ENCODE peak calls at places on chromosome 13, in eight cellular contexts. One of them, this sample, is unnamed.

GRCh38 chr13:77300176-77301141 is 26.4 kb downstream of the MYCBP2 start:
- DNase-seq in cardiac fibroblast: peak; percentile 85
- DNase-seq in epithelial cell of proximal tubule: no peak
- DNase-seq in foreskin fibroblast: peak; percentile 59
- DNase-seq in OCI-LY7: peak; percentile 35
- DNase-seq in testis: no peak
- DNase-seq in WERI-Rb-1: no peak
- DNase-seq in esophagus squamous epithelium: no peak
- DNase-seq in this sample: peak; percentile 65

GRCh38 chr13:24680258-24680920 is at the start of gene ATP12A:
- DNase-seq in cardiac fibroblast: no peak
- DNase-seq in epithelial cell of proximal tubule: no peak
- DNase-seq in foreskin fibroblast: no peak
- DNase-seq in OCI-LY7: no peak
- DNase-seq in testis: peak; percentile 35
- DNase-seq in WERI-Rb-1: peak; percentile 58
- DNase-seq in esophagus squamous epithelium: no peak
- DNase-seq in this sample: no peak

GRCh38 chr13:84200971-84201370 is 318.7 kb upstream of the SLITRK1 start:
- DNase-seq in cardiac fibroblast: no peak
- DNase-seq in epithelial cell of proximal tubule: no peak
- DNase-seq in foreskin fibroblast: no peak
- DNase-seq in OCI-LY7: no peak
- DNase-seq in testis: no peak
- DNase-seq in WERI-Rb-1: no peak
- DNase-seq in esophagus squamous epithelium: no peak
- DNase-seq in this sample: no peak

GRCh38 chr13:67775359-67775758 is 545.2 kb upstream of the PCDH9 start:
- DNase-seq in cardiac fibroblast: no peak
- DNase-seq in epithelial cell of proximal tubule: no peak
- DNase-seq in foreskin fibroblast: no peak
- DNase-seq in OCI-LY7: no peak
- DNase-seq in testis: no peak
- DNase-seq in WERI-Rb-1: no peak
- DNase-seq in esophagus squamous epithelium: no peak
- DNase-seq in this sample: no peak

GRCh38 chr13:80486407-80486806 is 145.5 kb upstream of the SPRY2 start:
- DNase-seq in cardiac fibroblast: no peak
- DNase-seq in epithelial cell of proximal tubule: no peak
- DNase-seq in foreskin fibroblast: no peak
- DNase-seq in OCI-LY7: no peak
- DNase-seq in testis: peak; percentile 14
- DNase-seq in WERI-Rb-1: no peak
- DNase-seq in esophagus squamous epithelium: no peak
- DNase-seq in this sample: no peak

GRCh38 chr13:98443329-98443728 is 133.6 kb downstream of the STK24 start:
- DNase-seq in cardiac fibroblast: peak; percentile 85
- DNase-seq in epithelial cell of proximal tubule: peak; percentile 22
- DNase-seq in foreskin fibroblast: peak; percentile 89
- DNase-seq in OCI-LY7: no peak
- DNase-seq in testis: no peak
- DNase-seq in WERI-Rb-1: no peak
- DNase-seq in esophagus squamous epithelium: no peak
- DNase-seq in this sample: no peak

GRCh38 chr13:33686772-33687480 is 131.0 kb upstream of the RFC3 start:
- DNase-seq in cardiac fibroblast: no peak
- DNase-seq in epithelial cell of proximal tubule: no peak
- DNase-seq in foreskin fibroblast: no peak
- DNase-seq in OCI-LY7: no peak
- DNase-seq in testis: no peak
- DNase-seq in WERI-Rb-1: no peak
- DNase-seq in esophagus squamous epithelium: no peak
- DNase-seq in this sample: no peak

GRCh38 chr13:98444381-98444780 is 132.5 kb downstream of the STK24 start:
- DNase-seq in cardiac fibroblast: no peak
- DNase-seq in epithelial cell of proximal tubule: no peak
- DNase-seq in foreskin fibroblast: no peak
- DNase-seq in OCI-LY7: no peak
- DNase-seq in testis: no peak
- DNase-seq in WERI-Rb-1: no peak
- DNase-seq in esophagus squamous epithelium: no peak
- DNase-seq in this sample: no peak

GRCh38 chr13:86758116-86758515 is 913.1 kb upstream of the SLITRK5 start:
- DNase-seq in cardiac fibroblast: no peak
- DNase-seq in epithelial cell of proximal tubule: no peak
- DNase-seq in foreskin fibroblast: no peak
- DNase-seq in OCI-LY7: no peak
- DNase-seq in testis: no peak
- DNase-seq in WERI-Rb-1: no peak
- DNase-seq in esophagus squamous epithelium: no peak
- DNase-seq in this sample: no peak

GRCh38 chr13:28794370-28794769 is 25.8 kb upstream of the MTUS2 start:
- DNase-seq in cardiac fibroblast: no peak
- DNase-seq in epithelial cell of proximal tubule: no peak
- DNase-seq in foreskin fibroblast: no peak
- DNase-seq in OCI-LY7: no peak
- DNase-seq in testis: no peak
- DNase-seq in WERI-Rb-1: no peak
- DNase-seq in esophagus squamous epithelium: no peak
- DNase-seq in this sample: no peak
- TF ChIP-seq CTCF in cardiac fibroblast: no peak
- TF ChIP-seq CTCF in epithelial cell of proximal tubule: no peak
- TF ChIP-seq CTCF in foreskin fibroblast: no peak
- TF ChIP-seq CTCF in OCI-LY7: no peak
- TF ChIP-seq CTCF in testis: no peak
- TF ChIP-seq CTCF in WERI-Rb-1: no peak
- TF ChIP-seq CTCF in esophagus squamous epithelium: no peak
- TF ChIP-seq CTCF in this sample: no peak

GRCh38 chr13:32035701-32036100 is 4.1 kb downstream of the FRY start:
- DNase-seq in cardiac fibroblast: no peak
- DNase-seq in epithelial cell of proximal tubule: no peak
- DNase-seq in foreskin fibroblast: no peak
- DNase-seq in OCI-LY7: no peak
- DNase-seq in testis: no peak
- DNase-seq in WERI-Rb-1: no peak
- DNase-seq in esophagus squamous epithelium: no peak
- DNase-seq in this sample: no peak

GRCh38 chr13:32032780-32033179 is 1.2 kb downstream of the FRY start:
- DNase-seq in cardiac fibroblast: no peak
- DNase-seq in epithelial cell of proximal tubule: no peak
- DNase-seq in foreskin fibroblast: no peak
- DNase-seq in OCI-LY7: no peak
- DNase-seq in testis: no peak
- DNase-seq in WERI-Rb-1: no peak
- DNase-seq in esophagus squamous epithelium: no peak
- DNase-seq in this sample: no peak

GRCh38 chr13:32036131-32036695 is 4.6 kb downstream of the FRY start:
- DNase-seq in cardiac fibroblast: no peak
- DNase-seq in epithelial cell of proximal tubule: no peak
- DNase-seq in foreskin fibroblast: no peak
- DNase-seq in OCI-LY7: no peak
- DNase-seq in testis: no peak
- DNase-seq in WERI-Rb-1: no peak
- DNase-seq in esophagus squamous epithelium: peak; percentile 4
- DNase-seq in this sample: no peak

GRCh38 chr13:32031815-32032345 is 306 bp downstream of the FRY start:
- DNase-seq in cardiac fibroblast: no peak
- DNase-seq in epithelial cell of proximal tubule: no peak
- DNase-seq in foreskin fibroblast: no peak
- DNase-seq in OCI-LY7: no peak
- DNase-seq in testis: no peak
- DNase-seq in WERI-Rb-1: no peak
- DNase-seq in esophagus squamous epithelium: no peak
- DNase-seq in this sample: no peak

GRCh38 chr13:32033744-32034143 is 2.2 kb downstream of the FRY start:
- DNase-seq in cardiac fibroblast: no peak
- DNase-seq in epithelial cell of proximal tubule: no peak
- DNase-seq in foreskin fibroblast: no peak
- DNase-seq in OCI-LY7: no peak
- DNase-seq in testis: no peak
- DNase-seq in WERI-Rb-1: no peak
- DNase-seq in esophagus squamous epithelium: no peak
- DNase-seq in this sample: no peak
- H3K4me3 ChIP-seq in cardiac fibroblast: no peak overlapping the region
- H3K4me3 ChIP-seq in epithelial cell of proximal tubule: no peak overlapping the region
- H3K4me3 ChIP-seq in foreskin fibroblast: peak overlapping the region; percentile 3
- H3K4me3 ChIP-seq in OCI-LY7: no peak overlapping the region
- H3K4me3 ChIP-seq in testis: no peak overlapping the region
- H3K4me3 ChIP-seq in WERI-Rb-1: no peak overlapping the region
- H3K4me3 ChIP-seq in esophagus squamous epithelium: no peak overlapping the region
- H3K4me3 ChIP-seq in this sample: no peak overlapping the region

GRCh38 chr13:110944968-110945952 is 30.4 kb upstream of the ANKRD10 start:
- DNase-seq in cardiac fibroblast: no peak
- DNase-seq in epithelial cell of proximal tubule: no peak
- DNase-seq in foreskin fibroblast: no peak
- DNase-seq in OCI-LY7: no peak
- DNase-seq in testis: no peak
- DNase-seq in WERI-Rb-1: no peak
- DNase-seq in esophagus squamous epithelium: no peak
- DNase-seq in this sample: no peak
- TF ChIP-seq CTCF in cardiac fibroblast: no peak
- TF ChIP-seq CTCF in epithelial cell of proximal tubule: no peak
- TF ChIP-seq CTCF in foreskin fibroblast: no peak
- TF ChIP-seq CTCF in OCI-LY7: no peak
- TF ChIP-seq CTCF in testis: no peak
- TF ChIP-seq CTCF in WERI-Rb-1: no peak
- TF ChIP-seq CTCF in esophagus squamous epithelium: no peak
- TF ChIP-seq CTCF in this sample: no peak

DNA sequence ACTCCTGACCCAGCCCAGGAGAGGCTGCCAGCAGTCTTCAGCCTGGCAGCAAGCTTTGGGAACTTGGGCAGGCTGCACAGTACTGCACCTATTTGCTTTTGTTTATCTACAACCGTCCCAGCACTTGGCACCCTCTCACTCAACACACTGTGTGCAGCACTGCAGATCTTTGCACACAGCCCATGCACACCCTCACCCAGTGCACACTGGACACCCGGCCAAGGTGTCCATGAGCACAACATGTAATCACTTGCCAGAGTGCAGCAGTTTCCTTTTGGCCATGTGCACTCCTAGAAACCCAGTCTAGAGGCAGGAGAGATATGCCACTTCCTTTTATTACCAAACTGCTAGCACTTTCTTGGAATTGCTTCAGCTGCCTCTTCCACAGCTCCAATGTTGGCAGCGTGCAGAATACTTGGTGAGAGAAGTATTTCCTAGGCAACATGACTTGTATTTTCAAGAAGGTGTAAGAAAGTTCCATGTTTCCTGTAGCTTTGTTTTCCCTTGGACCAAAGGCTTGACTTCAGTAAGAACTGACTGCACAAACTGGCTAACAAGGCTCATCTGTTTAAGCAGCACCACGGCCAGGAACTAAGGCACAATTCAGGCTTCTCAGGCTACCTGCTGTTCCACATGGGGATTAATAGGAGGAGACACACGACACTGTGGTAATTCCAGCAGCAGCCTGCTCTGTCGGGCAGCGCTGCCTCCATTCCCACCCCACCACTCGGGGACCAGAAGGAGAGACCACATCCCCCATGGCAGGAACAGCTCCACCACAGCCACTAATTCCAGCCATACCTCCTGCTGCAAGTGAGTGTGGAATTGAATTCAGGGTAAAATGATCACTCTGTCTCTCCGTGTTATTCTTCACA is 15.3 kb downstream of the ATP7B start:
- DNase-seq in cardiac fibroblast: no peak
- DNase-seq in epithelial cell of proximal tubule: no peak
- DNase-seq in foreskin fibroblast: no peak
- DNase-seq in OCI-LY7: no peak
- DNase-seq in testis: no peak
- DNase-seq in WERI-Rb-1: peak; percentile 66
- DNase-seq in esophagus squamous epithelium: no peak
- DNase-seq in this sample: no peak
- H3K4me3 ChIP-seq in cardiac fibroblast: no peak overlapping the region
- H3K4me3 ChIP-seq in epithelial cell of proximal tubule: no peak overlapping the region
- H3K4me3 ChIP-seq in foreskin fibroblast: no peak overlapping the region
- H3K4me3 ChIP-seq in OCI-LY7: no peak overlapping the region
- H3K4me3 ChIP-seq in testis: no peak overlapping the region
- H3K4me3 ChIP-seq in WERI-Rb-1: no peak overlapping the region
- H3K4me3 ChIP-seq in esophagus squamous epithelium: no peak overlapping the region
- H3K4me3 ChIP-seq in this sample: no peak overlapping the region

GRCh38 chr13:112873851-112874750 is 94.9 kb upstream of the MCF2L start:
- DNase-seq in cardiac fibroblast: peak; percentile 70
- DNase-seq in epithelial cell of proximal tubule: no peak
- DNase-seq in foreskin fibroblast: peak; percentile 47
- DNase-seq in OCI-LY7: peak; percentile 56
- DNase-seq in testis: peak; percentile 87
- DNase-seq in WERI-Rb-1: peak; percentile 93
- DNase-seq in esophagus squamous epithelium: peak; percentile 22
- DNase-seq in this sample: no peak

GRCh38 chr13:112877066-112877465 is 91.9 kb upstream of the MCF2L start:
- DNase-seq in cardiac fibroblast: no peak
- DNase-seq in epithelial cell of proximal tubule: no peak
- DNase-seq in foreskin fibroblast: no peak
- DNase-seq in OCI-LY7: no peak
- DNase-seq in testis: no peak
- DNase-seq in WERI-Rb-1: no peak
- DNase-seq in esophagus squamous epithelium: no peak
- DNase-seq in this sample: no peak

GRCh38 chr13:112876305-112877000 is 92.6 kb upstream of the MCF2L start:
- DNase-seq in cardiac fibroblast: no peak
- DNase-seq in epithelial cell of proximal tubule: no peak
- DNase-seq in foreskin fibroblast: no peak
- DNase-seq in OCI-LY7: no peak
- DNase-seq in testis: no peak
- DNase-seq in WERI-Rb-1: no peak
- DNase-seq in esophagus squamous epithelium: no peak
- DNase-seq in this sample: no peak

GRCh38 chr13:112875627-112876026 is 93.4 kb upstream of the MCF2L start:
- DNase-seq in cardiac fibroblast: no peak
- DNase-seq in epithelial cell of proximal tubule: no peak
- DNase-seq in foreskin fibroblast: no peak
- DNase-seq in OCI-LY7: no peak
- DNase-seq in testis: no peak
- DNase-seq in WERI-Rb-1: peak; percentile 15
- DNase-seq in esophagus squamous epithelium: no peak
- DNase-seq in this sample: no peak

GRCh38 chr13:112874751-112875300 is 94.2 kb upstream of the MCF2L start:
- DNase-seq in cardiac fibroblast: no peak
- DNase-seq in epithelial cell of proximal tubule: no peak
- DNase-seq in foreskin fibroblast: no peak
- DNase-seq in OCI-LY7: no peak
- DNase-seq in testis: no peak
- DNase-seq in WERI-Rb-1: peak; percentile 14
- DNase-seq in esophagus squamous epithelium: no peak
- DNase-seq in this sample: no peak
- TF ChIP-seq CTCF in cardiac fibroblast: no peak
- TF ChIP-seq CTCF in epithelial cell of proximal tubule: no peak
- TF ChIP-seq CTCF in foreskin fibroblast: no peak
- TF ChIP-seq CTCF in OCI-LY7: peak; percentile 4
- TF ChIP-seq CTCF in testis: no peak
- TF ChIP-seq CTCF in WERI-Rb-1: no peak
- TF ChIP-seq CTCF in esophagus squamous epithelium: no peak
- TF ChIP-seq CTCF in this sample: no peak

This sample was measured in AG04449.